ENCODE peak calls at places on chromosomes 5 and 9, in eight cellular contexts. One of them, this sample, is unnamed.

GRCh38 chr9:134396825-134397224 is 70.6 kb downstream of the RXRA start:
- DNase-seq in progenitor cell of endocrine pancreas: no peak
- DNase-seq in naive thymus-derived CD4-positive, alpha-beta T cell: peak
- DNase-seq in AG08396: no peak
- DNase-seq in coronary artery: no peak
- DNase-seq in NCI-H748 treated with DMSO at 0.1 percent for 48 hours: no peak
- DNase-seq in NCI-H2081: no peak
- DNase-seq in T follicular helper cell: peak
- DNase-seq in this sample: no peak

GRCh38 chr5:74318985-74319563 is 321.5 kb downstream of the ENC1 start:
- DNase-seq in progenitor cell of endocrine pancreas: no peak
- DNase-seq in naive thymus-derived CD4-positive, alpha-beta T cell: no peak
- DNase-seq in AG08396: no peak
- DNase-seq in coronary artery: no peak
- DNase-seq in NCI-H748 treated with DMSO at 0.1 percent for 48 hours: no peak
- DNase-seq in NCI-H2081: no peak
- DNase-seq in T follicular helper cell: no peak
- DNase-seq in this sample: no peak

GRCh38 chr9:92115977-92116285 is 718 bp upstream of the SPTLC1 start:
- DNase-seq in progenitor cell of endocrine pancreas: no peak
- DNase-seq in naive thymus-derived CD4-positive, alpha-beta T cell: no peak
- DNase-seq in AG08396: no peak
- DNase-seq in coronary artery: no peak
- DNase-seq in NCI-H748 treated with DMSO at 0.1 percent for 48 hours: no peak
- DNase-seq in NCI-H2081: no peak
- DNase-seq in T follicular helper cell: no peak
- DNase-seq in this sample: no peak

GRCh38 chr9:126919193-126919592 is 4.6 kb downstream of the RALGPS1 start:
- DNase-seq in progenitor cell of endocrine pancreas: no peak
- DNase-seq in naive thymus-derived CD4-positive, alpha-beta T cell: no peak
- DNase-seq in AG08396: no peak
- DNase-seq in coronary artery: no peak
- DNase-seq in NCI-H748 treated with DMSO at 0.1 percent for 48 hours: no peak
- DNase-seq in NCI-H2081: no peak
- DNase-seq in T follicular helper cell: no peak
- DNase-seq in this sample: no peak

GRCh38 chr5:168899264-168899663 is 320.1 kb upstream of the PANK3 start:
- DNase-seq in progenitor cell of endocrine pancreas: no peak
- DNase-seq in naive thymus-derived CD4-positive, alpha-beta T cell: no peak
- DNase-seq in AG08396: no peak
- DNase-seq in coronary artery: no peak
- DNase-seq in NCI-H748 treated with DMSO at 0.1 percent for 48 hours: no peak
- DNase-seq in NCI-H2081: no peak
- DNase-seq in T follicular helper cell: no peak
- DNase-seq in this sample: no peak

GRCh38 chr5:133818031-133818431 is 150.4 kb downstream of the C5orf15 start:
- DNase-seq in progenitor cell of endocrine pancreas: no peak
- DNase-seq in naive thymus-derived CD4-positive, alpha-beta T cell: no peak
- DNase-seq in AG08396: no peak
- DNase-seq in coronary artery: peak
- DNase-seq in NCI-H748 treated with DMSO at 0.1 percent for 48 hours: no peak
- DNase-seq in NCI-H2081: no peak
- DNase-seq in T follicular helper cell: no peak
- DNase-seq in this sample: peak

GRCh38 chr9:92294297-92294676 is 790 bp upstream of the IARS1 start:
- DNase-seq in progenitor cell of endocrine pancreas: no peak
- DNase-seq in naive thymus-derived CD4-positive, alpha-beta T cell: no peak
- DNase-seq in AG08396: no peak
- DNase-seq in coronary artery: no peak
- DNase-seq in NCI-H748 treated with DMSO at 0.1 percent for 48 hours: no peak
- DNase-seq in NCI-H2081: no peak
- DNase-seq in T follicular helper cell: no peak
- DNase-seq in this sample: no peak

GRCh38 chr5:34789021-34789531 is 49.9 kb upstream of the TTC23L start:
- DNase-seq in progenitor cell of endocrine pancreas: no peak
- DNase-seq in naive thymus-derived CD4-positive, alpha-beta T cell: no peak
- DNase-seq in AG08396: no peak
- DNase-seq in coronary artery: no peak
- DNase-seq in NCI-H748 treated with DMSO at 0.1 percent for 48 hours: no peak
- DNase-seq in NCI-H2081: no peak
- DNase-seq in T follicular helper cell: no peak
- DNase-seq in this sample: no peak

GRCh38 chr5:149938791-149939358 is 5.7 kb downstream of the PDE6A start:
- DNase-seq in progenitor cell of endocrine pancreas: no peak
- DNase-seq in naive thymus-derived CD4-positive, alpha-beta T cell: no peak
- DNase-seq in AG08396: peak
- DNase-seq in coronary artery: no peak
- DNase-seq in NCI-H748 treated with DMSO at 0.1 percent for 48 hours: no peak
- DNase-seq in NCI-H2081: no peak
- DNase-seq in T follicular helper cell: no peak
- DNase-seq in this sample: peak

GRCh38 chr5:5141625-5142527 is 1.7 kb downstream of the ADAMTS16 start:
- DNase-seq in progenitor cell of endocrine pancreas: peak
- DNase-seq in naive thymus-derived CD4-positive, alpha-beta T cell: no peak
- DNase-seq in AG08396: peak
- DNase-seq in coronary artery: no peak
- DNase-seq in NCI-H748 treated with DMSO at 0.1 percent for 48 hours: peak
- DNase-seq in NCI-H2081: peak
- DNase-seq in T follicular helper cell: peak
- DNase-seq in this sample: peak

GRCh38 chr5:150159741-150160179 is 4.1 kb upstream of the PDGFRB start:
- DNase-seq in progenitor cell of endocrine pancreas: no peak
- DNase-seq in naive thymus-derived CD4-positive, alpha-beta T cell: no peak
- DNase-seq in AG08396: no peak
- DNase-seq in coronary artery: no peak
- DNase-seq in NCI-H748 treated with DMSO at 0.1 percent for 48 hours: no peak
- DNase-seq in NCI-H2081: no peak
- DNase-seq in T follicular helper cell: no peak
- DNase-seq in this sample: no peak

GRCh38 chr5:60274704-60275103 is 381.2 kb upstream of the PDE4D start:
- DNase-seq in progenitor cell of endocrine pancreas: no peak
- DNase-seq in naive thymus-derived CD4-positive, alpha-beta T cell: no peak
- DNase-seq in AG08396: no peak
- DNase-seq in coronary artery: no peak
- DNase-seq in NCI-H748 treated with DMSO at 0.1 percent for 48 hours: no peak
- DNase-seq in NCI-H2081: no peak
- DNase-seq in T follicular helper cell: no peak
- DNase-seq in this sample: no peak

GRCh38 chr9:125409637-125410521 is 148.3 kb downstream of the GAPVD1 start:
- DNase-seq in progenitor cell of endocrine pancreas: no peak
- DNase-seq in naive thymus-derived CD4-positive, alpha-beta T cell: no peak
- DNase-seq in AG08396: peak
- DNase-seq in coronary artery: no peak
- DNase-seq in NCI-H748 treated with DMSO at 0.1 percent for 48 hours: no peak
- DNase-seq in NCI-H2081: no peak
- DNase-seq in T follicular helper cell: no peak
- DNase-seq in this sample: peak